ENCODE peak calls at places on chromosomes 1 and 21, in eight cellular contexts. V, P, H, D, N, W, X and U are unnamed samples.

GRCh38 chr1:61285371-61285885 is 203.1 kb downstream of the NFIA start:
- DNase-seq in V (no peak), W (no peak), P (no peak), X (no peak), D (no peak), H (no peak), N (no peak), U (no peak)

GRCh38 chr21:44930543-44930981 is 9.3 kb upstream of the SLX9 start:
- DNase-seq in V (no peak), X (peak; percentile 39), N (no peak), W (no peak), H (no peak), D (no peak), P (no peak), U (no peak)

GRCh38 chr1:6385673-6386191 is 7.8 kb downstream of the ACOT7 start:
- DNase-seq in P (peak; percentile 93), W (no peak), N (peak; percentile 65), V (no peak), D (no peak), X (peak; percentile 25), H (no peak), U (no peak)

GRCh38 chr1:88883156-88883555 is 8.2 kb downstream of the GTF2B start:
- DNase-seq in W (no peak), N (no peak), X (no peak), D (no peak), P (no peak), V (no peak), H (no peak), U (no peak)

GRCh38 chr1:17199267-17200044 is 5.5 kb upstream of the PADI1 start:
- DNase-seq in N (no peak), X (no peak), W (no peak), H (peak; percentile 50), V (no peak), P (no peak), D (no peak), U (no peak)

GRCh38 chr1:41891403-41891896 is 27.3 kb downstream of the HIVEP3 start:
- DNase-seq in N (no peak), X (peak; percentile 30), W (peak; percentile 41), H (no peak), V (no peak), P (peak; percentile 42), D (peak; percentile 10), U (no peak)

GRCh38 chr1:65505547-65506325 is 85.3 kb downstream of the LEPR start:
- DNase-seq in V (no peak), P (no peak), W (no peak), H (no peak), X (no peak), N (no peak), D (no peak), U (peak; percentile 30)

GRCh38 chr1:200429221-200429751 is 19.4 kb upstream of the ZNF281 start:
- DNase-seq in X (no peak), H (no peak), D (peak; percentile 60), W (no peak), V (no peak), P (no peak), N (no peak), U (no peak)

GRCh38 chr1:7702365-7702764 is 68.7 kb upstream of the VAMP3 start:
- DNase-seq in P (no peak), N (no peak), H (no peak), X (no peak), V (no peak), D (no peak), W (no peak), U (no peak)

GRCh38 chr21:28207776-28208175 is 784.9 kb downstream of the LTN1 start:
- DNase-seq in P (peak; percentile 12), D (no peak), V (no peak), H (no peak), W (no peak), N (no peak), X (no peak), U (no peak)

GRCh38 chr21:38067086-38067739 is 151.0 kb upstream of the KCNJ6 start:
- DNase-seq in V (no peak), N (no peak), X (no peak), H (no peak), D (no peak), P (no peak), W (no peak), U (no peak)

GRCh38 chr1:20846461-20847374 is 59.6 kb upstream of the HP1BP3 start:
- DNase-seq in H (no peak), X (no peak), V (no peak), P (no peak), W (no peak), D (no peak), N (no peak), U (no peak)

GRCh38 chr1:200184196-200184595 is 156.7 kb downstream of the NR5A2 start:
- DNase-seq in N (peak; percentile 70), P (no peak), X (peak; percentile 69), D (no peak), H (peak; percentile 80), V (peak; percentile 84), W (peak; percentile 86), U (no peak)

GRCh38 chr21:27572681-27573080 is 605.8 kb upstream of the ADAMTS5 start:
- DNase-seq in H (no peak), N (no peak), P (no peak), W (no peak), D (no peak), V (no peak), X (no peak), U (no peak)

GRCh38 chr1:241336335-241336734 is 20.7 kb downstream of the RGS7 start:
- DNase-seq in D (no peak), N (no peak), P (no peak), X (no peak), H (no peak), W (no peak), V (no peak), U (no peak)

GRCh38 chr1:14735861-14736260 is 137.4 kb downstream of the KAZN start:
- DNase-seq in P (no peak), D (no peak), X (no peak), H (no peak), N (no peak), V (no peak), W (no peak), U (no peak)

GRCh38 chr1:171081220-171081993 is 9.3 kb upstream of the FMO3 start:
- DNase-seq in D (no peak), N (no peak), H (no peak), P (peak; percentile 1), V (no peak), X (no peak), W (no peak), U (no peak)
- TF ChIP-seq EP300 in D (no peak), N (no peak), H (no peak), P (no peak), V (no peak), X (no peak), W (no peak), U (no peak)

DNA sequence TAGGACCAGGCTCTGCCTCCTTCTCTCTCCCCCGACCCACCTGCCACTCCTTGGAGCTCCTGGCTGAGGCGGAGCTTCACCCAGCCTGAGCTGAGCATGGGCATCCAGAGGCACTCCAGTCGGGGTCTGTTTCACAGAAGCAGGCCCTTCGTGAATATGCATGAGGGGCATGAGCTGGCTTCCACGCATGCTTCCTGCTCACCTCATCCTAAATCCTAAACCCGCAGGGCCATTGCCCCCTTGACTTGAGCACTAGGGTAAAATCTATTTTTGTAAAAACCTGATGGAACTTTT is 24.0 kb downstream of the CAPZB start:
- DNase-seq in V (no peak), N (no peak), P (no peak), D (no peak), W (no peak), X (no peak), H (no peak), U (no peak)
- H3K4me1 ChIP-seq in V (peaks cover 22% of the 10 kb centered on the region), N (no peaks in the 10 kb centered on the region), P (peaks cover 16% of the 10 kb centered on the region), D (peaks cover 15% of the 10 kb centered on the region), W (peaks cover 95% of the 10 kb centered on the region), X (peaks cover 73% of the 10 kb centered on the region), H (peaks cover 74% of the 10 kb centered on the region), U (peaks cover 39% of the 10 kb centered on the region)

GRCh38 chr1:8873506-8874229 is 4.8 kb downstream of the ENO1 start:
- DNase-seq in X (peak; percentile 87), H (peak; percentile 89), W (peak; percentile 80), N (peak; percentile 82), P (no peak), V (peak; percentile 60), D (no peak), U (peak; percentile 58)
- TF ChIP-seq EP300 in X (no peak), H (no peak), W (no peak), N (no peak), P (peak; percentile 71), V (no peak), D (no peak), U (no peak)

DNA sequence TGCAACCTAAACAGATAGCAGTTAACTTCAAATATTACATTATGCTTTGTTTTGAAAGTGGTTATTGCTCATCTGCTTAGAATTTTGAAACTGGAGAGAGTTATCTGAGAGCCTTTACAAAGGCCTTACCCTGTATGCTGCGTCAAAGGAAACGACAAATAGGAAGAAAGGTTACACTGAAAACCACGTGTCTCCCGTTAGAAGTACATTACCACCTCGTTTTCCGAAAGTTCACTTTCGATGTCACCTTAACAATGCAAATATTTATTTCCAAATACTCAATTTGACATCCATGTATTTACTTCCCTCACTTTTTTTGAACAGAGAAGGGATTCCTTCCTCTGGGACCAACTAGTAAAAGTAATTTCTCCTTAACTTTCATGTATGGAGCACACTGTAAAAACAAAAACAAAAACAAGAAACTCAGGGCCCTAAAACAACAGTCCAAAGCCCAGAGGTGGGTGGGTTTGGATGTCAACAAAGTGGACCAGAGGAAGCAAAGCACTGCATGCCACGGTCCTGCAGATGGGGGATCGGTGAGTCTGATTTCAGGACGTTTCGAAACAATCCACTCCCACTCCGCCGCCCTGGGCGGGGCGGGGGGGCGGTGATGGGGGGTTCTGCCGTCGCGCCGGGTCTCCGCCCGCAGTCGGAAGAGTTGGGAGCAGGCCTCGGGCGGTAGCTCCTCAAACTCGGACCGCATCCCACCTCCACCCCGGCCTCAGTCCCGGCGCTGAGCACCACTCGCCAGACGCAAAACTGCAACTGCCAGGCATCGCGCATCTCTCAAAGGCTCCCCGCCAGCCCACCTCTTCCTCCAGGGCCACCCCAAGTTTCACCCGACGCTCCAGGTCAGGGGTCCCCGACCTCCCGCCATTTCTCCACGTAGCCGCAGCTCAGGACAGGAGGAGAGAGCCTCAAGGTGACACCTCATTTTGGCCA is 841 bp downstream of the ADSS2 start:
- DNase-seq in W (peak; percentile 38), X (peak; percentile 65), H (peak; percentile 84), V (peak; percentile 29), P (peak; percentile 62), D (peak; percentile 36), N (peak; percentile 40), U (peak; percentile 79)
- H3K4me1 ChIP-seq in W (peaks cover 67% of the 10 kb centered on the region), X (peaks cover 25% of the 10 kb centered on the region), H (peaks cover 37% of the 10 kb centered on the region), V (peaks cover 20% of the 10 kb centered on the region), P (peaks cover 30% of the 10 kb centered on the region), D (peaks cover 55% of the 10 kb centered on the region), N (peaks cover 49% of the 10 kb centered on the region), U (peaks cover 4% of the 10 kb centered on the region)

DNA sequence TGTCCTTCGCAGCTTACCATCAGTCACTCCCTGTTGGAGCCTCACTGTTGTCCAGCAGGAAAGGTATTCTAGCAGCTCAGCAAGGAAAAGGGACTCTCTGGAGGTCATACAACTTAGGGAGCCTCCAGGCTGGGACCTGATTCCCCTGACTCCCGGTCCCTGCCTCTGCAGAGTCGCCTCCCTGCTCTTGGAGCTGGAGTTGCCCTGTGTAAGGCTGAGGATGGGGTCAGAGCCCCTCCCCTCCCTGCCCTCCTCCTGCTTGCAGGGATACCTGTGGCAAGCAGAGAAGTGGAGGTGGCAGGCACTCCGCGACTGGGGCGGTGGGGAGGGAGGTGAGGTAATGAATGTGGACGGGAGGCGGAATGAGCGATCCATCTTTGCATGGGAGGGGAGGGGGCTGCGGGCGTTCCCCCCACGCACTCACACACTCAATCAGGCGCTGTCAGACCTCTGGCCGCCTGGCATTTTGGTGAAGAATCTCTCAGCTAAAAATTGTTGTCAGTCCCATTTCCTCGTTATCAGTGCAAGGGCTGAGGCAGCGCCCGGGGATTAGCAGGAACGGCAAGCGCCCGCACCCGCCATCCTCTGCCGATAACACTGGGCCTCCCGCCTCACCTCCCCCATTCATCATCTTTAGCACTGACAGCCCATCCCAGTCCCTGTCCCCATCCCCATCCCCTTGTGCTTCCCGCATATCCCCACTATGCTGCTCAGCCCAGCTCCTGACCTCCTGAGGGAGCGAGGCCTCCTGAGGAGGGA is 64.3 kb downstream of the TMEM53 start:
- DNase-seq in V (no peak), N (no peak), D (no peak), P (no peak), H (no peak), W (no peak), X (no peak), U (no peak)
- TF ChIP-seq EP300 in V (no peak), N (no peak), D (no peak), P (no peak), H (no peak), W (no peak), X (no peak), U (no peak)